ENCODE peak calls at places on chromosomes 11 and 22, in seven cellular contexts. T is uterus, H is choroid plexus epithelial cell, J is brain microvascular endothelial cell, Y is cardiac muscle cell, V is astrocyte of the cerebellum, N is astrocyte of the spinal cord. U is an unnamed sample.
A peak's percentile ranks its signal among the peaks of the same experiment; 100 is the strongest.

GRCh38 chr22:32622004-32622761 is 147.6 kb downstream of the FBXO7 start:
- DNase-seq in T (peak; percentile 72), H (peak; percentile 92), J (peak; percentile 67), Y (peak; percentile 91), V (peak; percentile 15), N (peak; percentile 61), U (no peak)

GRCh38 chr11:14894657-14895598 is 2.9 kb upstream of the CYP2R1 start:
- DNase-seq in T (no peak), H (peak; percentile 73), J (no peak), Y (no peak), V (no peak), N (peak; percentile 40), U (peak; percentile 51)

GRCh38 chr22:50569896-50570535 is 7.3 kb upstream of the SYCE3 start:
- DNase-seq in T (no peak), H (no peak), J (no peak), Y (no peak), V (no peak), N (no peak), U (no peak)

GRCh38 chr11:35064114-35064800 is 74.7 kb upstream of the CD44 start:
- DNase-seq in T (no peak), H (peak; percentile 80), J (peak; percentile 44), Y (no peak), V (peak; percentile 88), N (peak; percentile 91), U (no peak)

GRCh38 chr11:6695377-6695776 is 12.2 kb upstream of the MRPL17 start:
- DNase-seq in T (no peak), H (peak; percentile 78), J (peak; percentile 33), Y (no peak), V (no peak), N (peak; percentile 73), U (no peak)

GRCh38 chr22:46576556-46577351 is 39.3 kb upstream of the CELSR1 start:
- DNase-seq in T (peak; percentile 53), H (peak; percentile 46), J (no peak), Y (peak; percentile 82), V (no peak), N (no peak), U (peak; percentile 65)

GRCh38 chr11:111870113-111870512 is 1.3 kb downstream of the ALG9 start:
- DNase-seq in T (no peak), H (no peak), J (no peak), Y (no peak), V (no peak), N (no peak), U (peak; percentile 54)

GRCh38 chr11:65856689-65857499 is 1.1 kb downstream of the CFL1 start:
- DNase-seq in T (peak; percentile 78), H (peak; percentile 74), J (peak; percentile 63), Y (peak; percentile 78), V (no peak), N (peak; percentile 68), U (peak; percentile 73)

GRCh38 chr22:36493690-36494110 is 12.3 kb upstream of the TXN2 start:
- DNase-seq in T (no peak), H (no peak), J (no peak), Y (no peak), V (no peak), N (no peak), U (no peak)

GRCh38 chr11:22809893-22810292 is 19.7 kb downstream of the SVIP start:
- DNase-seq in T (no peak), H (no peak), J (no peak), Y (no peak), V (no peak), N (no peak), U (no peak)

GRCh38 chr11:46294365-46295309 is 17.2 kb downstream of the CREB3L1 start:
- DNase-seq in T (peak; percentile 61), H (peak; percentile 67), J (peak; percentile 90), Y (peak; percentile 59), V (no peak), N (peak; percentile 94), U (no peak)

GRCh38 chr11:104183572-104183971 is 19.6 kb upstream of the PDGFD start:
- DNase-seq in T (no peak), H (no peak), J (no peak), Y (no peak), V (no peak), N (peak; percentile 10), U (no peak)

GRCh38 chr11:123434262-123434661 is 4.2 kb downstream of the GRAMD1B start:
- DNase-seq in T (no peak), H (peak; percentile 36), J (no peak), Y (no peak), V (no peak), N (peak; percentile 17), U (peak; percentile 15)

GRCh38 chr11:63663809-63664208 is 7.4 kb downstream of the ATL3 start:
- DNase-seq in T (no peak), H (peak; percentile 59), J (peak; percentile 73), Y (no peak), V (no peak), N (peak; percentile 73), U (peak; percentile 81)

GRCh38 chr11:125201525-125202121 is 37.1 kb downstream of the PKNOX2 start:
- DNase-seq in T (peak; percentile 56), H (peak; percentile 18), J (no peak), Y (no peak), V (peak; percentile 18), N (no peak), U (peak; percentile 53)

GRCh38 chr11:2104524-2105440 is 34.4 kb downstream of the IGF2 start:
- DNase-seq in T (no peak), H (no peak), J (no peak), Y (no peak), V (no peak), N (no peak), U (no peak)

GRCh38 chr11:1397146-1397861 is 7.6 kb downstream of the BRSK2 start:
- DNase-seq in T (no peak), H (no peak), J (no peak), Y (no peak), V (no peak), N (no peak), U (no peak)

GRCh38 chr11:63489879-63490278 is 1.1 kb downstream of the PLAAT5 start:
- DNase-seq in T (no peak), H (peak; percentile 59), J (peak; percentile 42), Y (no peak), V (peak; percentile 84), N (peak; percentile 67), U (no peak)

GRCh38 chr11:20647976-20648565 is 21.3 kb upstream of the NELL1 start:
- DNase-seq in T (no peak), H (peak; percentile 61), J (peak; percentile 45), Y (peak; percentile 66), V (peak; percentile 29), N (peak; percentile 52), U (peak; percentile 64)

GRCh38 chr22:45963821-45964220 is 13.1 kb downstream of the WNT7B start:
- DNase-seq in T (no peak), H (no peak), J (no peak), Y (no peak), V (no peak), N (no peak), U (no peak)

GRCh38 chr11:2990617-2991476 is 1.3 kb downstream of the NAP1L4 start:
- DNase-seq in T (no peak), H (no peak), J (no peak), Y (peak; percentile 30), V (no peak), N (no peak), U (peak; percentile 68)

GRCh38 chr11:69983897-69984438 is 94.1 kb upstream of the ANO1 start:
- DNase-seq in T (no peak), H (no peak), J (no peak), Y (no peak), V (no peak), N (no peak), U (no peak)

GRCh38 chr11:69537126-69537525 is 55.7 kb downstream of the LINC01488 start:
- DNase-seq in T (no peak), H (no peak), J (no peak), Y (no peak), V (no peak), N (no peak), U (no peak)

GRCh38 chr11:1760351-1761109 is 3.2 kb downstream of the CTSD start:
- DNase-seq in T (peak; percentile 51), H (peak; percentile 72), J (peak; percentile 67), Y (peak; percentile 25), V (no peak), N (no peak), U (no peak)

GRCh38 chr11:67541198-67541597 is 18.0 kb upstream of the CABP2 start:
- DNase-seq in T (no peak), H (no peak), J (no peak), Y (no peak), V (no peak), N (no peak), U (no peak)
- TF ChIP-seq CTCF in T (no peak), H (no peak), J (peak; percentile 19), Y (no peak), V (no peak), N (no peak), U (no peak)

DNA sequence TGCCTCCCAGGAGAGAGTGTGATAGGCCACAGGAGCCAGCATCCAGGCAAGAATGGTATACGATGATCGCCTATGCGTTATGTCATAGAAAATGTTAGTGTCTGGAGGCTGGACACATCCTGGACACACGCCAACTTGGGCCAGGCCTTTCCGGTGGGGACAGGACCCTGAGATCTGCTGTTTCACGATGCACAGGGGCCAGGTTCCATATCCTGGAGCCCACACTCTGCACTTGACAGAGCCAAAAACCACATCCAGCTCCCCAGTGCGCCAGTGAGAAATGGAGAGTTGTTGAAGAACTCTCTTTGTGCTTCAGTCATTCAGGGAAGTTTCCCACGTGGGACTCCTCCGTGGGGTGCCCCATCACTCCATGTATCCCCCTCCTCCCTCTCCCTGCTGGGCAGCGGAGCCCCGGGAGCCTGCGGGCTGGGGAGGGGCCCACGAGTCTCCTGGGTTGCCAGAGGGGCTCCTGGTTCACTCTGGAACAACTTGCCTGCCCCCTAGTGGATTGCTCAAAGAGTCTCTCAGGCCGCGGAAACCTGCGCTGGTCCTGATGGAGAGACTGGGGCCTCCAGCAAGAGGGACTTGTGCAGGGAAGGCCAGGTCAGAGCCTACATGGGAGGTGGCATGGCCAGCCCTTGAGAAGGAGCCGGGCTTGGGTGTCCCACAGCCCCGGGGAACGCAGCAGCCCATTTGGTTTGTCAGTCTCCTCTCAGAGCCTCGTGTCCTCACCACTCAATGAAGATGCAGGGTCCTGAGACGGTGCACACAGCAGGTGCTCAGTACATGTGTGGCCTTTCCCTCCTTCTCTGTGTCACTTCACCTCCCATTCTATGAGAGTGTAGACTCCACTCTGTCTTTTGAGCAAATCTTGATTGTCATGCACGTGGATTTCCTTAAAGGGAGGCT is 10.2 kb upstream of the LRRC32 start:
- DNase-seq in T (peak; percentile 74), H (peak; percentile 81), J (peak; percentile 54), Y (peak; percentile 90), V (peak; percentile 45), N (peak; percentile 66), U (peak; percentile 64)
- H3K4me3 ChIP-seq in T (no peak overlapping the region), H (no peak overlapping the region), J (no peak overlapping the region), Y (no peak overlapping the region), V (no peak overlapping the region), N (no peak overlapping the region), U (no peak overlapping the region)

DNA sequence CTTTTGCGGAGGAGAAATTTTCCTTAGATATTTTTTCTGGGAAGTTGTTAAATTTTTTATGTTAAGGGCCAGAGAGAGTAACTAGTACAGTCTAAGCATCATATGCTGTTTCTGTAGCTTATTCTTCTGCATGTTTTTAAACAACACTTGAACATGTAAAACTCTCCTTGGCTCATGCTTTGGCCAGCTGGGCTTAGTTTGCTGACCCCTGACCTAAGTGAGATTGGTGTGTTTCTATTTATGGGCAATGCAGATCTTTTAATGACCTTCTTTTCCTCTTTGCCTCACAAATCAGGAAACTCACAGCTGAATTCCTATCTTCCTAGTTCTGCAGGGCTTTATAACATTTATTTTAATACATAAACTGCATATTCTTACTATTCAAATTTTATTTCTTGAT is 942.5 kb downstream of the OPCML start:
- DNase-seq in T (no peak), H (no peak), J (no peak), Y (no peak), V (no peak), N (no peak), U (no peak)
- TF ChIP-seq CTCF in T (no peak), H (no peak), J (no peak), Y (no peak), V (no peak), N (no peak), U (no peak)

GRCh38 chr11:73528877-73529530 is 68.9 kb downstream of the FAM168A start:
- DNase-seq in T (no peak), H (peak; percentile 36), J (no peak), Y (no peak), V (no peak), N (no peak), U (no peak)
- H3K4me3 ChIP-seq in T (no peak overlapping the region), H (no peak overlapping the region), J (no peak overlapping the region), Y (no peak overlapping the region), V (no peak overlapping the region), N (no peak overlapping the region), U (no peak overlapping the region)